ENCODE peak calls at places on chromosomes 5 and 9, in ten cellular contexts. C is MCF 10A, Y is astrocyte of the spinal cord, B is GM20000, K is epithelial cell of esophagus, N is A549, H is brain microvascular endothelial cell, U is WERI-Rb-1, D is heart right ventricle, I is dorsolateral prefrontal cortex. T is an unnamed sample.

GRCh38 chr5:138664276-138664943 is 88.8 kb upstream of the CTNNA1 start:
- DNase-seq in Y (no peak), N (no peak), U (peak), K (peak), D (no peak), C (peak), B (no peak), I (no peak), H (peak), T (no peak)

GRCh38 chr9:3743901-3744413 is 218.2 kb upstream of the RFX3 start:
- DNase-seq in H (no peak), K (no peak), N (no peak), C (no peak), U (no peak), B (no peak), D (no peak), Y (no peak), I (no peak), T (no peak)

GRCh38 chr9:111405701-111406100 is 75.7 kb upstream of the OR2K2 start:
- DNase-seq in Y (no peak), K (no peak), C (no peak), I (no peak), D (no peak), B (no peak), H (no peak), U (no peak), N (no peak), T (no peak)

GRCh38 chr5:80187691-80188090 is 68.2 kb downstream of the SERINC5 start:
- DNase-seq in K (no peak), I (no peak), Y (no peak), D (no peak), C (no peak), U (no peak), H (no peak), B (no peak), N (no peak), T (no peak)

GRCh38 chr5:173857231-173857630 is 30.9 kb upstream of the CPEB4 start:
- DNase-seq in K (no peak), D (no peak), N (no peak), C (no peak), H (no peak), Y (no peak), I (no peak), U (peak), B (no peak), T (no peak)

GRCh38 chr9:95061916-95062600 is 255.5 kb downstream of the FANCC start:
- DNase-seq in N (no peak), D (no peak), Y (no peak), C (no peak), H (no peak), I (no peak), U (no peak), K (no peak), B (no peak), T (no peak)

GRCh38 chr5:110054240-110054639 is 364.5 kb downstream of the MAN2A1 start:
- DNase-seq in I (no peak), C (peak), N (peak), H (peak), B (peak), K (peak), U (no peak), D (no peak), Y (peak), T (no peak)

GRCh38 chr5:120919017-120919416 is 454.9 kb downstream of the PRR16 start:
- DNase-seq in I (no peak), D (no peak), H (no peak), B (no peak), C (peak), N (no peak), U (no peak), K (peak), Y (no peak), T (no peak)

GRCh38 chr9:14573319-14573718 is 119.9 kb downstream of the ZDHHC21 start:
- DNase-seq in B (no peak), H (no peak), U (no peak), C (no peak), I (no peak), D (no peak), K (no peak), Y (no peak), N (no peak), T (no peak)

DNA sequence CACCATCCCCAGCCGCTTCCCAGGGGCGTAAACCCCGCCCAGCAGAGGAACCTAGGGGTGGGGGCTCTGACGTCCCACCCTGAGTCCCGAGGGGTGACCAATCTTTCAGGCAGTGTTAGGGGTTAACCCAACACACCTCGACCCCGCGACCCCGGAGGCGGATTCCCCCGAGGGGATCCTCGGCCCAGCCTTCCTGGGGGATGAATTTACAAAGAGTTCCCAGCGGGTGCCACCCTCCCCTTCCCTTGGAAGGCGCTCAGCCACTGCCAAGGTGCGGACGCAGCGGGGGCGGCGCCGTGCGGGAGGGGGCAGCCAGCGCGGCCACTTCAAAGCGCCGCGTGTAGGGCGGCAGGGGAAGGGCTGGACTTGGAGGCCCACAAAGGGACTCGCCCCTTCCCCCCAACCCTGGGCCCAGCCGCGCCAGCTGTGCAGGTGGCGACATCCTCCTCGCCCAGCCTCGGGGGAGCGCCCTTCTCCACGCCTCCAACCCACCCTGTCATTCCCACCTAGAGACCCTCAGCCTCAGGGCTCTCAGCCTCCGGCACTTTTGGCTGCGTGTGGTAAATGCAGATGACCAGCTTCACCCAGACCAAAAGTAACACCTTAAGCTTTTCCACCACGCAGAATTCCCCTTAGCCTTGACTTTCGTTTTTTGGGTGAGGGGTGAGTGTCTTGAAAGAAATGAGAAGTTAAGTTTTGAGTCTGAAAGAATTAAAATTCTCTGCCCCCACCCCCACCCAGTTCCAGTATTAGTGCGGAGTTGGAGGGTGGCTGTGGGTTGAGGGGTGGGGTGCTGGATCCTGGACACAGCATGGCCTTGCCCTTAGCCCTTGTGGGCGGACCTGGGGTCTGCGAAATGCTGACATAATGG is 43.3 kb upstream of the TCF7 start:
- DNase-seq in N (peak), K (peak), H (no peak), Y (peak), C (no peak), B (peak), U (no peak), D (no peak), I (no peak), T (no peak)
- TF ChIP-seq CTCF in N (peak), K (no peak), H (no peak), Y (no peak), C (no peak), B (no peak), U (no peak), D (no peak), I (no peak), T (no peak)

GRCh38 chr9:90547896-90548295 is 94.7 kb downstream of the DIRAS2 start:
- DNase-seq in N (no peak), C (peak), K (peak), B (no peak), I (no peak), U (no peak), D (no peak), Y (no peak), H (no peak), T (no peak)
- TF ChIP-seq CTCF in N (no peak), C (no peak), K (no peak), B (no peak), I (no peak), U (peak), D (no peak), Y (peak), H (no peak), T (no peak)

GRCh38 chr9:74777136-74777879 is 110.4 kb downstream of the TRPM6 start:
- DNase-seq in C (peak), U (peak), I (peak), D (peak), H (peak), K (peak), N (peak), Y (peak), B (peak), T (peak)
- TF ChIP-seq CTCF in C (peak), U (peak), I (peak), D (peak), H (peak), K (peak), N (peak), Y (peak), B (peak), T (peak)

GRCh38 chr9:73148447-73148937 is 3.2 kb upstream of the ANXA1 start:
- DNase-seq in D (no peak), B (no peak), Y (no peak), H (no peak), I (no peak), K (peak), U (no peak), C (peak), N (no peak), T (no peak)
- TF ChIP-seq CTCF in D (no peak), B (no peak), Y (no peak), H (no peak), I (no peak), K (no peak), U (no peak), C (no peak), N (no peak), T (no peak)

DNA sequence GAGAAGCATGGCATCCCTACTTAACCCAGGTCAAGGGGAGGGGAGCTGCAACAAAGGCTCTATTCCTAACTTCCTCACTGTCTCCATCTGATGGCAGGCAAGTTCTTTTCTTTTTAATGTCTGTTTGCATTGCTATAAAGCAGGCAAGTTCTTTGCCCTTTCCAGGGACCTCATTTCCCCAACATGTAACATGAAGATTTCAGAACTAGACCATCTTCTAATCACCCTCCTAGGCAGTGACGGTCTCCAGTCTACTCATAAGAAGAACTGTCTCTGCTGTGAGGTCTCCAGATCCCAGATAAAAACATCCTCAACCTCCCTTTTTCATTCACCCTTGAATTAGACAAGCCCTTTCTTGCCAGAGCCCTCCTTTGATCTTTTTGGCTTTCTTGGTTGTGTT is 42.1 kb downstream of the PPP1R2B start:
- DNase-seq in N (peak), D (no peak), C (no peak), B (peak), U (no peak), H (no peak), Y (no peak), I (no peak), K (no peak), T (no peak)
- TF ChIP-seq CTCF in N (no peak), D (no peak), C (no peak), B (no peak), U (no peak), H (no peak), Y (no peak), I (no peak), K (no peak), T (no peak)

GRCh38 chr9:135474915-135475314 is 4.7 kb upstream of the PPP1R26 start:
- DNase-seq in B (no peak), I (no peak), U (peak), Y (no peak), C (no peak), D (no peak), H (no peak), K (no peak), N (peak), T (peak)
- TF ChIP-seq CTCF in B (peak), I (peak), U (peak), Y (peak), C (peak), D (peak), H (peak), K (peak), N (peak), T (peak)

GRCh38 chr5:14281746-14282181 is 138.6 kb downstream of the TRIO start:
- DNase-seq in B (peak), K (no peak), Y (no peak), D (no peak), U (no peak), N (no peak), I (no peak), C (no peak), H (no peak), T (no peak)

GRCh38 chr5:14273207-14273767 is 130.1 kb downstream of the TRIO start:
- DNase-seq in H (no peak), Y (no peak), D (no peak), N (no peak), B (no peak), U (peak), K (no peak), C (no peak), I (no peak), T (no peak)

GRCh38 chr5:14280294-14280854 is 137.2 kb downstream of the TRIO start:
- DNase-seq in N (no peak), U (no peak), B (no peak), Y (no peak), I (no peak), H (no peak), D (no peak), K (no peak), C (no peak), T (no peak)

GRCh38 chr5:14272548-14273205 is 129.5 kb downstream of the TRIO start:
- DNase-seq in U (no peak), K (no peak), B (no peak), Y (no peak), N (no peak), H (no peak), I (no peak), C (no peak), D (no peak), T (no peak)

DNA sequence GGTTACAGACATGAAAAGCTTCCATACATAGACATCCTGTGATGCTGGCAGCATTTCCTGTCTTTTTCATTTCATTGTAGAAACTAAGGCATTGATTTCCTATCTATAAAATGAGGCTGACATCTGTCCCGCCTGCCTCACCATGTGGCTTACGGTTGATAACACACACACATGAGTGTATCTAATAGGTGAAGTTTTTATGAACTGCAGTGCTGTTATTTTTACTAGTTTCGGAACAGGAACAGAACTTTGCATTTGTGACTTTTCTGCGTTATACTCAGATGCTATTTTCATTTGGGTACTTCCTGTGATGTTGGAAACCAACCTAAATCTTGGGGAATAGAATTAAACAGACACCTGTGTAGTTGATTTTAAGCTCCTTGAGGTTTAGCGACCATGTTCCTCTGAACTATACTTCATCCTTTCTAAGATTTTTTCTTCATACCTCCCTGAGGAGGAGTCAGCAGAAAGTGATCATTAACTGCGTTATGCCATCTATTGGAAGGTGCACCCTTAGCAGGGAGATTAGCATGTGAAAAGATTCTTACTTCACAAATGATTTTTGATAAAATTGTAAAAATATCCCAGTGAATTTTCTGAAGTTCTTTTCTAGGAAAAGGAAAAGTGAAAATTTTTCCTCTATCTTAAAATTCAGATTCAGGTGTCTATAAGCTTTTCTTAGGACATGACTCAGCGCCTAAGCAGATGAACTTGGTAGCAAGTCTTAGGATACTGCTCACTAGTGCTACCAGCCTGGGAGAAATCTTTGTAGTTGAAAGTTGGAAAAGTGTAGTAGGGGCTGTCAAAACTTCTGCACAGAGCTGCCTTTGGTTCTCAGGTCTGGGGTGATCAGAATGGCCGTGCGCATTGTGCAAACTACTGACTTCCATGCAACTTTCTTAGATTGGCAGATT is 134.5 kb downstream of the TRIO start:
- DNase-seq in K (no peak), B (no peak), C (no peak), I (no peak), N (no peak), Y (no peak), U (no peak), D (no peak), H (no peak), T (no peak)
- TF ChIP-seq CTCF in K (no peak), B (no peak), C (no peak), I (no peak), N (peak), Y (no peak), U (no peak), D (no peak), H (no peak), T (no peak)

GRCh38 chr5:137014731-137015130 is 484.4 kb downstream of the SPOCK1 start:
- DNase-seq in C (no peak), H (no peak), Y (no peak), D (no peak), K (no peak), U (no peak), I (no peak), B (no peak), N (no peak), T (no peak)

GRCh38 chr5:137019229-137019628 is 479.9 kb downstream of the SPOCK1 start:
- DNase-seq in I (no peak), C (no peak), K (no peak), U (no peak), N (no peak), H (no peak), Y (no peak), D (no peak), B (no peak), T (no peak)

GRCh38 chr5:137015540-137016116 is 483.5 kb downstream of the SPOCK1 start:
- DNase-seq in U (no peak), D (no peak), I (no peak), H (no peak), N (no peak), Y (no peak), K (no peak), B (no peak), C (no peak), T (no peak)

GRCh38 chr5:137022043-137022442 is 477.1 kb downstream of the SPOCK1 start:
- DNase-seq in I (no peak), K (no peak), B (no peak), U (no peak), D (peak), H (no peak), C (no peak), N (no peak), Y (no peak), T (no peak)

DNA sequence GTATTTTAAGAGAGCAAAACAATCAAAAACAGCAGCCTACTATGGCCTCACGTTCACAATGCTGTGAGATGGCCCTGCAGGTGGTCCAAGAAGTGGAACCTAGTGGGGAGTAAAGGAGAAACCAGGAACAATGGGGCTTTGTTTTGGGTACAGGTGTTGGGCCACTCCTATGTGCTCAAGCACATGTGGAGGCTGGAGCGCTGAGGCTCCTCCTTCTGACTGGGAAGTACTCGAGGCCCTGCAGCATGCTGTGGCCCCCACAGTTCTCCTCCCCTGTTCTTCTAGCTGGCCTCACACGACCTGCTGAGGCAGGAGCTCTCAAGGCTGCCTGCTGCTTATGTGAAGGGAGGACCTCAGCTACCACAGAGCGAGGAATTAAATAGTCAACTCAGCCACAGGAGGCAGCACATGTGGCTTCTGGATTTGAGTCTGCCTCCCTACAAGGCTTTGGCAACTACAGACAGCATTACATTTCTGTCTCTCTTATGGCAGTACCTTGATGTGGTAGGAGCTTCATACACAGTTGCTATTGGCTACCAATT is 482.3 kb downstream of the SPOCK1 start:
- DNase-seq in K (peak), Y (no peak), D (no peak), N (peak), B (no peak), I (no peak), U (peak), H (no peak), C (no peak), T (no peak)
- TF ChIP-seq CTCF in K (no peak), Y (no peak), D (no peak), N (no peak), B (no peak), I (no peak), U (peak), H (peak), C (no peak), T (no peak)

DNA sequence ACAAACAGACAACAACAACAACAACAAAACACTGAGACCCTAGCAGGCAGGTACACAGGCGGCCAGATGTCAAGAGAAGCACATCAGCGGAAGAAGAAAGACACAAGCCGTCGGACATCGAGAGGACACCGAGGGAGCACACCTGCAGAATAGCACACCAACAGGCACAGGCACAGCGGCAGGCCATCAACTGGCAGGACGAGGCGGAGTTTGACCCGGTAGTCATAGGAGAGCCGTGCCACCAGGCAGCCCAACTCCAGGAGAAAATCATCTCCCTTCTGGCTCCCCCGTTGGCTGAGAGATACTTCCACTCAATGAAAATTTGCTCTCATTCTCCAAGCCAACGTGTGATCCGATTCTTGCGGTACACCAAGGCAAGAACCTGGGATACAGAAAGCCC is 352.1 kb upstream of the IZUMO3 start:
- DNase-seq in K (no peak), Y (no peak), C (no peak), H (no peak), B (no peak), D (no peak), U (no peak), N (no peak), I (no peak), T (no peak)
- TF ChIP-seq CTCF in K (no peak), Y (no peak), C (no peak), H (no peak), B (no peak), D (no peak), U (no peak), N (no peak), I (no peak), T (no peak)

DNA sequence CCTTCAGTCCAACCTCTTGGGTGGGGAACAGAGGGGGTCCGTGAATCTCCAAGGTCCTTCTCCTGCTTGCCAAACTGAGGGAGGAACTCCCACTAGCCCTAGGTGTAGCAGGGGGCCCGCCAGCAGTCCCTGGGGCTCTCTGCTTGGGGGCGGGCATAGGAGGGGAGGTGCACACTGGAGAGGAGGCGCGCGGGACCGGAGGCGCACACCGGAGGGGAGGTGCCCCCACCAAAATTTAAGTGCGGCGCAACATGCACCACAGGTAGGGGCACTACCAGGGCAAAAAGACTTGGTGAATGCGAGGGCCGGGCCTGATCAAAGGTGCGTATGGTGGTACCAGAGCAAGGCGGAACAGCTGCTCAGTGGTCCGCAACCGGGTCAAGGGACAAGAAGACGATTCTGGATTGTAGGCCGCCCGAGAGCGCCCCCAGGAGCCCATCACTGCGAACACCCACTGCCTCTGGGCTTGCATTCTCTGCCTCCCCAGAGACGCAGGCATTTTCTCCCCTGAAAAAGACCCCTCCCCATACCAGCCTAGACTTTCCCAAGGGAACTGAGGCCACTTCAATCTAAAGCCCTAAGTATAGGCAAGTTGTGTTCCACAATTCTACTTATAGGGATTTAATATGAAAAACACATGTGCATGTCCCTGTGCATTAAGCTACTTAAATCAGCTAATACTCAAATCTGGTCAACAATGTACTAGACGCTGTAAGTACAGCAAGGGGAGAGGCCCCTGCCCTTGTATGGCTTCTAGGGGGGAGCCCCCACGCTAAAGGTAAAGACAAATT is 50.6 kb downstream of the TGFBI start:
- DNase-seq in B (no peak), D (no peak), C (no peak), H (peak), I (no peak), N (no peak), Y (peak), U (peak), K (no peak), T (no peak)
- TF ChIP-seq CTCF in B (no peak), D (no peak), C (no peak), H (peak), I (no peak), N (no peak), Y (peak), U (peak), K (peak), T (no peak)